ENCODE peak calls at places on chromosomes 3 and 15, in nine cellular contexts. One of them, this sample, is unnamed.

GRCh38 chr3:31829011-31829410 is 152.1 kb downstream of the OSBPL10 start:
- DNase-seq in small intestine: no peak
- DNase-seq in ovary: no peak
- DNase-seq in naive thymus-derived CD4-positive, alpha-beta T cell: no peak
- DNase-seq in CD8-positive, alpha-beta memory T cell: no peak
- DNase-seq in body of pancreas: no peak
- DNase-seq in heart left ventricle: no peak
- DNase-seq in AG04450: no peak
- DNase-seq in brain microvascular endothelial cell: no peak
- DNase-seq in this sample: no peak

GRCh38 chr15:88542342-88542733 is 4.1 kb downstream of the DET1 start:
- DNase-seq in body of pancreas: no peak
- DNase-seq in small intestine: no peak
- DNase-seq in naive thymus-derived CD4-positive, alpha-beta T cell: no peak
- DNase-seq in heart left ventricle: peak
- DNase-seq in brain microvascular endothelial cell: no peak
- DNase-seq in ovary: peak
- DNase-seq in AG04450: no peak
- DNase-seq in CD8-positive, alpha-beta memory T cell: no peak
- DNase-seq in this sample: no peak

GRCh38 chr3:126245811-126246727 is 65.7 kb upstream of the ALDH1L1 start:
- DNase-seq in brain microvascular endothelial cell: peak
- DNase-seq in body of pancreas: peak
- DNase-seq in naive thymus-derived CD4-positive, alpha-beta T cell: no peak
- DNase-seq in heart left ventricle: peak
- DNase-seq in AG04450: peak
- DNase-seq in ovary: peak
- DNase-seq in small intestine: peak
- DNase-seq in CD8-positive, alpha-beta memory T cell: no peak
- DNase-seq in this sample: no peak

GRCh38 chr3:172315401-172316091 is 132.7 kb downstream of the GHSR start:
- DNase-seq in CD8-positive, alpha-beta memory T cell: no peak
- DNase-seq in small intestine: peak
- DNase-seq in brain microvascular endothelial cell: peak
- DNase-seq in body of pancreas: peak
- DNase-seq in heart left ventricle: peak
- DNase-seq in ovary: no peak
- DNase-seq in naive thymus-derived CD4-positive, alpha-beta T cell: no peak
- DNase-seq in AG04450: peak
- DNase-seq in this sample: no peak

GRCh38 chr3:152519376-152519775 is 250.6 kb downstream of the MBNL1 start:
- DNase-seq in small intestine: no peak
- DNase-seq in CD8-positive, alpha-beta memory T cell: no peak
- DNase-seq in heart left ventricle: no peak
- DNase-seq in AG04450: no peak
- DNase-seq in brain microvascular endothelial cell: no peak
- DNase-seq in body of pancreas: no peak
- DNase-seq in ovary: no peak
- DNase-seq in naive thymus-derived CD4-positive, alpha-beta T cell: no peak
- DNase-seq in this sample: no peak

GRCh38 chr15:68275165-68275746 is 2.3 kb upstream of the FEM1B start:
- DNase-seq in CD8-positive, alpha-beta memory T cell: no peak
- DNase-seq in heart left ventricle: no peak
- DNase-seq in AG04450: peak
- DNase-seq in brain microvascular endothelial cell: no peak
- DNase-seq in small intestine: no peak
- DNase-seq in body of pancreas: no peak
- DNase-seq in ovary: no peak
- DNase-seq in naive thymus-derived CD4-positive, alpha-beta T cell: no peak
- DNase-seq in this sample: peak

GRCh38 chr3:74546426-74546825 is 68.0 kb downstream of the CNTN3 start:
- DNase-seq in ovary: no peak
- DNase-seq in body of pancreas: no peak
- DNase-seq in AG04450: no peak
- DNase-seq in naive thymus-derived CD4-positive, alpha-beta T cell: no peak
- DNase-seq in brain microvascular endothelial cell: no peak
- DNase-seq in CD8-positive, alpha-beta memory T cell: no peak
- DNase-seq in heart left ventricle: no peak
- DNase-seq in small intestine: peak
- DNase-seq in this sample: no peak

GRCh38 chr15:41018534-41018933 is 65.3 kb downstream of the CHAC1 start:
- DNase-seq in naive thymus-derived CD4-positive, alpha-beta T cell: no peak
- DNase-seq in ovary: no peak
- DNase-seq in CD8-positive, alpha-beta memory T cell: no peak
- DNase-seq in body of pancreas: peak
- DNase-seq in heart left ventricle: peak
- DNase-seq in AG04450: no peak
- DNase-seq in brain microvascular endothelial cell: no peak
- DNase-seq in small intestine: peak
- DNase-seq in this sample: peak

GRCh38 chr3:113468536-113468935 is 27.2 kb upstream of the CFAP44 start:
- DNase-seq in ovary: no peak
- DNase-seq in heart left ventricle: no peak
- DNase-seq in CD8-positive, alpha-beta memory T cell: no peak
- DNase-seq in brain microvascular endothelial cell: no peak
- DNase-seq in body of pancreas: no peak
- DNase-seq in naive thymus-derived CD4-positive, alpha-beta T cell: no peak
- DNase-seq in AG04450: no peak
- DNase-seq in small intestine: no peak
- DNase-seq in this sample: no peak

GRCh38 chr3:12681586-12682371 is 17.9 kb upstream of the RAF1 start:
- DNase-seq in brain microvascular endothelial cell: peak
- DNase-seq in body of pancreas: peak
- DNase-seq in ovary: no peak
- DNase-seq in heart left ventricle: peak
- DNase-seq in small intestine: no peak
- DNase-seq in AG04450: no peak
- DNase-seq in CD8-positive, alpha-beta memory T cell: no peak
- DNase-seq in naive thymus-derived CD4-positive, alpha-beta T cell: no peak
- DNase-seq in this sample: no peak

GRCh38 chr3:40432793-40433192 is 24.3 kb upstream of the RPL14 start:
- DNase-seq in CD8-positive, alpha-beta memory T cell: no peak
- DNase-seq in brain microvascular endothelial cell: no peak
- DNase-seq in naive thymus-derived CD4-positive, alpha-beta T cell: no peak
- DNase-seq in ovary: no peak
- DNase-seq in small intestine: no peak
- DNase-seq in body of pancreas: no peak
- DNase-seq in heart left ventricle: no peak
- DNase-seq in AG04450: no peak
- DNase-seq in this sample: no peak

GRCh38 chr3:51388286-51389029 is 2.6 kb upstream of the RBM15B start:
- DNase-seq in ovary: no peak
- DNase-seq in AG04450: no peak
- DNase-seq in small intestine: peak
- DNase-seq in body of pancreas: peak
- DNase-seq in brain microvascular endothelial cell: peak
- DNase-seq in CD8-positive, alpha-beta memory T cell: no peak
- DNase-seq in heart left ventricle: no peak
- DNase-seq in naive thymus-derived CD4-positive, alpha-beta T cell: no peak
- DNase-seq in this sample: peak

GRCh38 chr3:188214442-188214841 is 60.5 kb downstream of the LPP start:
- DNase-seq in heart left ventricle: no peak
- DNase-seq in body of pancreas: peak
- DNase-seq in CD8-positive, alpha-beta memory T cell: no peak
- DNase-seq in brain microvascular endothelial cell: no peak
- DNase-seq in small intestine: peak
- DNase-seq in naive thymus-derived CD4-positive, alpha-beta T cell: no peak
- DNase-seq in ovary: no peak
- DNase-seq in AG04450: no peak
- DNase-seq in this sample: no peak

GRCh38 chr3:112374334-112374734 is 41.4 kb downstream of the CD200 start:
- DNase-seq in naive thymus-derived CD4-positive, alpha-beta T cell: no peak
- DNase-seq in AG04450: no peak
- DNase-seq in heart left ventricle: no peak
- DNase-seq in brain microvascular endothelial cell: no peak
- DNase-seq in CD8-positive, alpha-beta memory T cell: no peak
- DNase-seq in body of pancreas: no peak
- DNase-seq in ovary: no peak
- DNase-seq in small intestine: no peak
- DNase-seq in this sample: no peak

GRCh38 chr3:183230826-183231225 is 22.2 kb upstream of the B3GNT5 start:
- DNase-seq in ovary: no peak
- DNase-seq in naive thymus-derived CD4-positive, alpha-beta T cell: no peak
- DNase-seq in AG04450: no peak
- DNase-seq in CD8-positive, alpha-beta memory T cell: no peak
- DNase-seq in heart left ventricle: no peak
- DNase-seq in small intestine: no peak
- DNase-seq in brain microvascular endothelial cell: no peak
- DNase-seq in body of pancreas: no peak
- DNase-seq in this sample: no peak

GRCh38 chr15:85397151-85397550 is 16.7 kb downstream of the AKAP13 start:
- DNase-seq in small intestine: no peak
- DNase-seq in body of pancreas: no peak
- DNase-seq in AG04450: no peak
- DNase-seq in naive thymus-derived CD4-positive, alpha-beta T cell: no peak
- DNase-seq in brain microvascular endothelial cell: no peak
- DNase-seq in heart left ventricle: no peak
- DNase-seq in CD8-positive, alpha-beta memory T cell: no peak
- DNase-seq in ovary: no peak
- DNase-seq in this sample: no peak

GRCh38 chr15:66154581-66154980 is 99.0 kb downstream of the MEGF11 start:
- DNase-seq in ovary: no peak
- DNase-seq in heart left ventricle: no peak
- DNase-seq in AG04450: no peak
- DNase-seq in CD8-positive, alpha-beta memory T cell: no peak
- DNase-seq in brain microvascular endothelial cell: no peak
- DNase-seq in naive thymus-derived CD4-positive, alpha-beta T cell: no peak
- DNase-seq in small intestine: no peak
- DNase-seq in body of pancreas: no peak
- DNase-seq in this sample: no peak

GRCh38 chr15:74182131-74182530 is 8.6 kb downstream of the ISLR start:
- DNase-seq in ovary: peak
- DNase-seq in body of pancreas: no peak
- DNase-seq in AG04450: no peak
- DNase-seq in brain microvascular endothelial cell: no peak
- DNase-seq in CD8-positive, alpha-beta memory T cell: no peak
- DNase-seq in small intestine: no peak
- DNase-seq in heart left ventricle: no peak
- DNase-seq in naive thymus-derived CD4-positive, alpha-beta T cell: no peak
- DNase-seq in this sample: no peak

GRCh38 chr15:78921940-78922339 is 22.9 kb downstream of the CTSH start:
- DNase-seq in CD8-positive, alpha-beta memory T cell: no peak
- DNase-seq in heart left ventricle: no peak
- DNase-seq in naive thymus-derived CD4-positive, alpha-beta T cell: no peak
- DNase-seq in body of pancreas: no peak
- DNase-seq in small intestine: no peak
- DNase-seq in ovary: no peak
- DNase-seq in AG04450: no peak
- DNase-seq in brain microvascular endothelial cell: no peak
- DNase-seq in this sample: no peak

GRCh38 chr3:16379838-16380237 is 114.8 kb downstream of the OXNAD1 start:
- DNase-seq in naive thymus-derived CD4-positive, alpha-beta T cell: no peak
- DNase-seq in CD8-positive, alpha-beta memory T cell: no peak
- DNase-seq in small intestine: no peak
- DNase-seq in AG04450: no peak
- DNase-seq in body of pancreas: no peak
- DNase-seq in ovary: no peak
- DNase-seq in heart left ventricle: no peak
- DNase-seq in brain microvascular endothelial cell: no peak
- DNase-seq in this sample: no peak

GRCh38 chr3:124163689-124164088 is 171.8 kb upstream of the ROPN1 start:
- DNase-seq in naive thymus-derived CD4-positive, alpha-beta T cell: no peak
- DNase-seq in AG04450: no peak
- DNase-seq in brain microvascular endothelial cell: no peak
- DNase-seq in small intestine: no peak
- DNase-seq in body of pancreas: no peak
- DNase-seq in CD8-positive, alpha-beta memory T cell: no peak
- DNase-seq in ovary: no peak
- DNase-seq in heart left ventricle: no peak
- DNase-seq in this sample: no peak

GRCh38 chr3:133377396-133377795 is 22.5 kb upstream of the BFSP2 start:
- DNase-seq in small intestine: no peak
- DNase-seq in AG04450: peak
- DNase-seq in naive thymus-derived CD4-positive, alpha-beta T cell: no peak
- DNase-seq in ovary: no peak
- DNase-seq in CD8-positive, alpha-beta memory T cell: no peak
- DNase-seq in heart left ventricle: no peak
- DNase-seq in brain microvascular endothelial cell: peak
- DNase-seq in body of pancreas: no peak
- DNase-seq in this sample: no peak

GRCh38 chr15:99930696-99931095 is 197.5 kb upstream of the LYSMD4 start:
- DNase-seq in CD8-positive, alpha-beta memory T cell: no peak
- DNase-seq in AG04450: no peak
- DNase-seq in ovary: no peak
- DNase-seq in body of pancreas: no peak
- DNase-seq in heart left ventricle: no peak
- DNase-seq in small intestine: no peak
- DNase-seq in brain microvascular endothelial cell: no peak
- DNase-seq in naive thymus-derived CD4-positive, alpha-beta T cell: no peak
- DNase-seq in this sample: no peak

GRCh38 chr15:93045191-93045785 is 43.7 kb downstream of the RGMA start:
- DNase-seq in heart left ventricle: no peak
- DNase-seq in naive thymus-derived CD4-positive, alpha-beta T cell: no peak
- DNase-seq in body of pancreas: no peak
- DNase-seq in ovary: no peak
- DNase-seq in small intestine: no peak
- DNase-seq in CD8-positive, alpha-beta memory T cell: no peak
- DNase-seq in brain microvascular endothelial cell: no peak
- DNase-seq in AG04450: no peak
- DNase-seq in this sample: no peak
- H3K27ac ChIP-seq in heart left ventricle: no peak
- H3K27ac ChIP-seq in naive thymus-derived CD4-positive, alpha-beta T cell: no peak
- H3K27ac ChIP-seq in body of pancreas: no peak
- H3K27ac ChIP-seq in ovary: no peak
- H3K27ac ChIP-seq in small intestine: no peak
- H3K27ac ChIP-seq in CD8-positive, alpha-beta memory T cell: no peak
- H3K27ac ChIP-seq in brain microvascular endothelial cell: no peak
- H3K27ac ChIP-seq in AG04450: no peak
- H3K27ac ChIP-seq in this sample: no peak

GRCh38 chr15:81002004-81002253 is 1.2 kb downstream of the TLNRD1 start:
- DNase-seq in AG04450: no peak
- DNase-seq in brain microvascular endothelial cell: no peak
- DNase-seq in naive thymus-derived CD4-positive, alpha-beta T cell: no peak
- DNase-seq in body of pancreas: no peak
- DNase-seq in CD8-positive, alpha-beta memory T cell: no peak
- DNase-seq in heart left ventricle: no peak
- DNase-seq in small intestine: no peak
- DNase-seq in ovary: no peak
- DNase-seq in this sample: no peak
- H3K27ac ChIP-seq in AG04450: no peak
- H3K27ac ChIP-seq in brain microvascular endothelial cell: peak
- H3K27ac ChIP-seq in naive thymus-derived CD4-positive, alpha-beta T cell: peak
- H3K27ac ChIP-seq in body of pancreas: peak
- H3K27ac ChIP-seq in CD8-positive, alpha-beta memory T cell: no peak
- H3K27ac ChIP-seq in heart left ventricle: peak
- H3K27ac ChIP-seq in small intestine: peak
- H3K27ac ChIP-seq in ovary: peak
- H3K27ac ChIP-seq in this sample: peak

GRCh38 chr15:92643849-92644815 is 11.4 kb downstream of the FAM174B start:
- DNase-seq in CD8-positive, alpha-beta memory T cell: no peak
- DNase-seq in small intestine: no peak
- DNase-seq in naive thymus-derived CD4-positive, alpha-beta T cell: no peak
- DNase-seq in body of pancreas: no peak
- DNase-seq in heart left ventricle: no peak
- DNase-seq in brain microvascular endothelial cell: no peak
- DNase-seq in AG04450: no peak
- DNase-seq in ovary: no peak
- DNase-seq in this sample: no peak
- H3K27ac ChIP-seq in CD8-positive, alpha-beta memory T cell: no peak
- H3K27ac ChIP-seq in small intestine: no peak
- H3K27ac ChIP-seq in naive thymus-derived CD4-positive, alpha-beta T cell: no peak
- H3K27ac ChIP-seq in body of pancreas: peak
- H3K27ac ChIP-seq in heart left ventricle: no peak
- H3K27ac ChIP-seq in brain microvascular endothelial cell: no peak
- H3K27ac ChIP-seq in AG04450: no peak
- H3K27ac ChIP-seq in ovary: no peak
- H3K27ac ChIP-seq in this sample: no peak

GRCh38 chr3:5741017-5741416 is 553.5 kb downstream of the EDEM1 start:
- DNase-seq in brain microvascular endothelial cell: no peak
- DNase-seq in naive thymus-derived CD4-positive, alpha-beta T cell: no peak
- DNase-seq in ovary: no peak
- DNase-seq in AG04450: no peak
- DNase-seq in heart left ventricle: no peak
- DNase-seq in body of pancreas: no peak
- DNase-seq in CD8-positive, alpha-beta memory T cell: no peak
- DNase-seq in small intestine: no peak
- DNase-seq in this sample: no peak
- H3K27ac ChIP-seq in brain microvascular endothelial cell: no peak
- H3K27ac ChIP-seq in naive thymus-derived CD4-positive, alpha-beta T cell: no peak
- H3K27ac ChIP-seq in ovary: no peak
- H3K27ac ChIP-seq in AG04450: no peak
- H3K27ac ChIP-seq in heart left ventricle: no peak
- H3K27ac ChIP-seq in body of pancreas: no peak
- H3K27ac ChIP-seq in CD8-positive, alpha-beta memory T cell: no peak
- H3K27ac ChIP-seq in small intestine: no peak
- H3K27ac ChIP-seq in this sample: no peak